ENCODE peak calls at places on chromosomes 6 and 20, in six cellular contexts. I is GM13977; P is stimulated activated CD4-positive, alpha-beta T cell treated with anti-CD3 and anti-CD28 coated beads, Interleukin-4, amount 100 ng/mL, for 1 hour; L is NCI-H1105; G is activated effector memory CD4-positive, alpha-beta T cell treated with anti-CD3 and anti-CD28 coated beads, Interleukin-2, amount 50 U/mL, for 16 hours; A is psoas muscle. O is an unnamed sample.

GRCh38 chr6:4125933-4126864 is 9.2 kb downstream of the ECI2 start:
- DNase-seq in A (no peak), I (no peak), P (no peak), L (no peak), G (no peak), O (peak; percentile 86)

GRCh38 chr6:25754508-25754907 is at the start of gene SLC17A4:
- DNase-seq in G (no peak), P (no peak), A (no peak), L (no peak), I (no peak), O (no peak)

GRCh38 chr6:53317861-53318260 is 30.9 kb downstream of the ELOVL5 start:
- DNase-seq in P (no peak), G (no peak), A (no peak), I (no peak), L (no peak), O (no peak)

GRCh38 chr6:53803081-53803860 is 8.5 kb downstream of the LRRC1 start:
- DNase-seq in P (no peak), L (no peak), G (no peak), A (no peak), I (no peak), O (no peak)

GRCh38 chr6:108587258-108588059 is 26.7 kb downstream of the FOXO3 start:
- DNase-seq in G (no peak), A (no peak), I (no peak), P (no peak), L (no peak), O (no peak)

GRCh38 chr6:33424855-33425667 is 5.2 kb downstream of the SYNGAP1 start:
- DNase-seq in L (no peak), G (no peak), I (peak; percentile 30), A (no peak), P (no peak), O (no peak)

GRCh38 chr20:57792386-57793095 is 82.7 kb upstream of the PMEPA1 start:
- DNase-seq in L (no peak), G (peak; percentile 28), I (no peak), P (no peak), A (peak; percentile 17), O (no peak)

GRCh38 chr6:139839506-139840156 is 465.2 kb upstream of the CITED2 start:
- DNase-seq in G (no peak), I (no peak), L (no peak), A (no peak), P (no peak), O (no peak)

GRCh38 chr20:33072813-33073212 is 6.6 kb upstream of the BPIFB4 start:
- DNase-seq in A (no peak), I (no peak), G (no peak), P (no peak), L (no peak), O (no peak)

GRCh38 chr20:36461600-36462439 is 79.5 kb upstream of the MYL9 start:
- DNase-seq in P (peak; percentile 47), I (peak; percentile 59), G (peak; percentile 79), A (peak; percentile 87), L (peak; percentile 22), O (no peak)

GRCh38 chr6:156662025-156662445 is 115.1 kb upstream of the ARID1B start:
- DNase-seq in P (peak; percentile 61), A (no peak), G (peak; percentile 88), L (no peak), I (peak; percentile 45), O (no peak)

GRCh38 chr6:77026341-77026740 is 436.9 kb downstream of the HTR1B start:
- DNase-seq in G (no peak), I (no peak), P (no peak), L (no peak), A (no peak), O (no peak)

GRCh38 chr6:74596586-74596985 is 609.3 kb downstream of the COL12A1 start:
- DNase-seq in A (no peak), G (no peak), L (no peak), I (no peak), P (no peak), O (no peak)

GRCh38 chr6:161115468-161115867 is 123.9 kb downstream of the MAP3K4 start:
- DNase-seq in L (no peak), A (no peak), G (no peak), P (no peak), I (no peak), O (no peak)

GRCh38 chr6:163001341-163001740 is 273.6 kb downstream of the PACRG start:
- DNase-seq in G (no peak), P (no peak), L (no peak), I (peak; percentile 63), A (no peak), O (no peak)

GRCh38 chr6:158008894-158009891 is 27.5 kb downstream of the SYNJ2 start:
- DNase-seq in G (peak; percentile 70), I (no peak), P (peak; percentile 25), A (peak; percentile 81), L (no peak), O (no peak)

GRCh38 chr20:25987073-25987927 is 290.6 kb upstream of the ZNF337 start:
- DNase-seq in A (peak; percentile 72), I (no peak), G (peak; percentile 83), P (peak; percentile 62), L (peak; percentile 83), O (no peak)

GRCh38 chr20:43514062-43514971 is 6.8 kb downstream of the L3MBTL1 start:
- DNase-seq in G (peak; percentile 95), I (peak; percentile 98), L (peak; percentile 99), A (peak; percentile 98), P (peak; percentile 90), O (peak; percentile 76)

O was measured in HS-5.